ENCODE peak calls at places on chromosomes 16 and 17, in seven cellular contexts. B, E, Q, A, P, M and I are unnamed samples.

GRCh38 chr17:81294512-81295030 is 536 bp downstream of the SLC38A10 start:
- DNase-seq in B (no peak), E (no peak), Q (no peak), A (no peak), P (peak; percentile 8), M (no peak), I (no peak)

GRCh38 chr17:74631468-74632195 is 8.1 kb upstream of the CD300E start:
- DNase-seq in B (no peak), E (no peak), Q (no peak), A (no peak), P (peak; percentile 41), M (no peak), I (no peak)

GRCh38 chr16:3022208-3022696 is 1.5 kb downstream of the HCFC1R1 start:
- DNase-seq in B (peak; percentile 90), E (peak; percentile 71), Q (peak; percentile 92), A (peak; percentile 83), P (peak; percentile 96), M (peak; percentile 92), I (peak; percentile 64)

GRCh38 chr16:30637952-30638351 is 12.8 kb upstream of the PRR14 start:
- DNase-seq in B (no peak), E (no peak), Q (no peak), A (no peak), P (peak; percentile 58), M (no peak), I (no peak)

GRCh38 chr16:60605176-60605575 is 1431.1 kb downstream of the CDH8 start:
- DNase-seq in B (no peak), E (no peak), Q (no peak), A (no peak), P (no peak), M (no peak), I (no peak)

GRCh38 chr17:4840893-4841242 is 7.7 kb downstream of the MINK1 start:
- DNase-seq in B (no peak), E (no peak), Q (no peak), A (no peak), P (no peak), M (no peak), I (no peak)

GRCh38 chr17:50763716-50764450 is 3.4 kb downstream of the ANKRD40CL start:
- DNase-seq in B (no peak), E (no peak), Q (no peak), A (no peak), P (no peak), M (no peak), I (no peak)

GRCh38 chr17:79541038-79541437 is 69.8 kb downstream of the RBFOX3 start:
- DNase-seq in B (no peak), E (no peak), Q (no peak), A (no peak), P (no peak), M (no peak), I (no peak)

GRCh38 chr16:31301708-31302400 is 42.1 kb downstream of the ITGAM start:
- DNase-seq in B (no peak), E (no peak), Q (no peak), A (no peak), P (peak; percentile 40), M (no peak), I (no peak)

GRCh38 chr17:16037636-16038035 is 38.0 kb downstream of the TTC19 start:
- DNase-seq in B (no peak), E (no peak), Q (no peak), A (no peak), P (no peak), M (no peak), I (no peak)

GRCh38 chr16:78458588-78458987 is 359.1 kb downstream of the WWOX start:
- DNase-seq in B (no peak), E (no peak), Q (no peak), A (no peak), P (no peak), M (no peak), I (no peak)

GRCh38 chr17:17509601-17510425 is 13.6 kb upstream of the RASD1 start:
- DNase-seq in B (no peak), E (no peak), Q (peak; percentile 44), A (no peak), P (no peak), M (no peak), I (no peak)

GRCh38 chr16:49980166-49980565 is 44.9 kb upstream of the CNEP1R1 start:
- DNase-seq in B (no peak), E (no peak), Q (no peak), A (no peak), P (peak; percentile 9), M (no peak), I (no peak)

GRCh38 chr17:17032131-17032692 is 10.0 kb upstream of the MPRIP start:
- DNase-seq in B (no peak), E (no peak), Q (peak; percentile 81), A (peak; percentile 55), P (peak; percentile 91), M (no peak), I (no peak)

DNA sequence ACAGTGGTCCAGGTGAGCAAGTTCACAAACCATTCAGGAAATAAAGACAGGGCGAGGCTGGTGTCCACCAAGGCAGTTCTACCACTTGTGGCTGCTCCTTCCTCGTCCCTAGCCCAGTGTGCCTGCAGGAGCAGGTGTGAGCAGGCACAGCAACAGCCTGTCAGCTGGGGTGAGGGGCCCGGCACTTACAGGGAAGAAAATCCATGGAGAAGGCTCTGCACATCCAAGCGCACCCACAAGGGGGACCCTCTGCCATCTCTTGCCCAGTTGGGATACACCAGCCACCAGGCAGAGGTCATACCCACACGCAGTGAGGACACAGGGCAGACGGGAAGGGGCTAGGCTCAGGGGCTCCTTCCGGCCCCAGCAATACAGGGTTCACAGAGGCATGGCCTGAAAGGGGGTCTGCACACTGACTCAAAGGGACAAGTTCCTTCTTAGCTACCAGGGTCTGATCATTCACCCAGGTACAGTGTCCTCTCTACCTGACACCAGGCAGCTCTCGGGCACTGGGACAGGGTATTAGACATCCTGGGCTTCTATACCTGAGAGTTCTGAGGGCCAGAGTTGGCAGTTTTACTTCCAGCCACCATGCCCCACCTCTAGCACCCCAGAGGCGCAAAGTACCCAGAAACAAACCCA is 27.0 kb downstream of the CDIP1 start:
- DNase-seq in B (no peak), E (no peak), Q (no peak), A (no peak), P (peak; percentile 27), M (no peak), I (no peak)
- TF ChIP-seq CTCF in B (peak; percentile 77), E (no peak), Q (peak; percentile 47), A (peak; percentile 76), P (peak; percentile 59), M (peak; percentile 61), I (peak; percentile 68)

DNA sequence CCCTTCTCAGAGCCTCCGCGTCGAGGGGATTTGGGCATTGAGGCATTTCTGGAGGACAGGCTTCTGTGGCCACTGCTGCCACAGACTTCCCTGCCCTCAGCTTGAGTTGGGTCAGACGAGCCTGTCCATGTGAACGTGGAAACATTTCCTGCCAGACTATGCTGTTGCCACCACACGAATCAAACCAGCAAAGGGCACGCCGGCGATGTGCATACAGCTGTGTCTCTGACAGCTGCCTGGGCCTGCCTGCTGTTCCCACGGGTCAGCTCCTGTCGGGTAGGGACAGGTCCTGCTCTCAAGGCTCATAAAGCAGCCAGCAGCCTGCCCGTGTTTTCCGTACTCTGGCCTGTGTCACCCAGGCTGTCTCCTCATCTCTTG is 100.3 kb downstream of the RAB11FIP4 start:
- DNase-seq in B (no peak), E (no peak), Q (peak; percentile 48), A (no peak), P (no peak), M (no peak), I (no peak)
- H3K4me3 ChIP-seq in B (no peak overlapping the region), E (no peak overlapping the region), Q (no peak overlapping the region), A (no peak overlapping the region), P (no peak overlapping the region), M (no peak overlapping the region), I (no peak overlapping the region)

GRCh38 chr17:28575126-28575795 is 1.4 kb downstream of the ALDOC start:
- DNase-seq in B (no peak), E (no peak), Q (peak; percentile 76), A (no peak), P (no peak), M (no peak), I (no peak)
- TF ChIP-seq CTCF in B (no peak), E (no peak), Q (peak; percentile 8), A (no peak), P (no peak), M (no peak), I (no peak)

DNA sequence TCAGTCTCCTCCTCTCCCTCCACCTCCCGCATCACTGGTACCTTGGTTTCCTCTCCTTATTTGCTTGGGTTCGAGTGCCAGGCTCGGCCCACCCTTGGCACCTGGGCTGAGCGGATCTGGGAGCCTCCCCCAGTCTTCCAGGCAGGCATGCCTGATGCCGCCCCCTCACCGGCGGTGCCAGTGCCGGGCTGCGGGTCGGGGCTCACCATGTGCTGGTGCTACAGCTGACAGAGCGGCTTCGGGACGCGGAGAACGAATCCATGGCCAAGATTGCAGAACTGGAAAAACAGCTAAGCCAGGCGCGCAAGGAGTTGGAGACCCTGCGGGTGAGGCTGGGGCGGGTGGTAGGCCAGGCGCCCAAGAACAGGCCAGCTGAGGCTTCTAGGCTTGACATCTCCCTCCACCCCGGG is 19.2 kb downstream of the FMNL1 start:
- DNase-seq in B (no peak), E (no peak), Q (no peak), A (no peak), P (no peak), M (no peak), I (no peak)
- H3K4me3 ChIP-seq in B (peak overlapping the region; percentile 55), E (no peak overlapping the region), Q (peak overlapping the region; percentile 39), A (no peak overlapping the region), P (no peak overlapping the region), M (peak overlapping the region; percentile 41), I (no peak overlapping the region)

GRCh38 chr17:41516828-41517283 is 1.8 kb downstream of the KRT15 start:
- DNase-seq in B (no peak), E (no peak), Q (no peak), A (no peak), P (no peak), M (no peak), I (no peak)

GRCh38 chr17:41519501-41520224 is 973 bp upstream of the KRT15 start:
- DNase-seq in B (no peak), E (no peak), Q (peak; percentile 20), A (no peak), P (no peak), M (no peak), I (no peak)

GRCh38 chr17:41518031-41518430 is 659 bp downstream of the KRT15 start:
- DNase-seq in B (no peak), E (no peak), Q (no peak), A (no peak), P (no peak), M (no peak), I (no peak)

GRCh38 chr17:41520821-41521521 is 2.3 kb upstream of the KRT15 start:
- DNase-seq in B (no peak), E (no peak), Q (peak; percentile 30), A (no peak), P (no peak), M (no peak), I (no peak)

GRCh38 chr17:41518789-41519449 is at the start of gene KRT15:
- DNase-seq in B (no peak), E (no peak), Q (no peak), A (no peak), P (no peak), M (no peak), I (no peak)
- TF ChIP-seq CTCF in B (peak; percentile 17), E (no peak), Q (no peak), A (no peak), P (no peak), M (no peak), I (peak; percentile 20)

GRCh38 chr16:27317320-27317719 is 3.5 kb downstream of the IL4R start:
- DNase-seq in B (no peak), E (no peak), Q (no peak), A (no peak), P (no peak), M (no peak), I (no peak)
- H3K4me3 ChIP-seq in B (no peak overlapping the region), E (no peak overlapping the region), Q (no peak overlapping the region), A (no peak overlapping the region), P (no peak overlapping the region), M (no peak overlapping the region), I (no peak overlapping the region)

GRCh38 chr16:70611224-70611598 is 35.1 kb upstream of the IL34 start:
- DNase-seq in B (no peak), E (no peak), Q (no peak), A (no peak), P (no peak), M (no peak), I (no peak)
- TF ChIP-seq CTCF in B (no peak), E (no peak), Q (no peak), A (no peak), P (no peak), M (no peak), I (no peak)